ENCODE peak calls at places on chromosomes 2 and 18, in five cellular contexts. I is HCT116, Z is HepG2, G is K562, Q is GM12878. U is an unnamed sample.
A peak's percentile ranks its signal among the peaks of the same experiment; 100 is the strongest.

GRCh38 chr2:45119038-45119437 is 109.8 kb upstream of the SIX2 start:
- DNase-seq in Q (no peak), I (no peak), G (no peak), Z (peak; percentile 67), U (no peak)

GRCh38 chr2:219495531-219496122 is 3.1 kb upstream of the GMPPA start:
- DNase-seq in Q (peak; percentile 21), I (peak; percentile 64), G (peak; percentile 75), Z (peak; percentile 85), U (peak; percentile 91)

GRCh38 chr18:70384181-70384790 is 95.4 kb downstream of the SOCS6 start:
- DNase-seq in G (no peak), Z (peak; percentile 72), I (peak; percentile 92), Q (no peak), U (no peak)

GRCh38 chr2:107932986-107933385 is 53.3 kb upstream of the SLC5A7 start:
- DNase-seq in Z (no peak), I (no peak), Q (no peak), G (no peak), U (no peak)

GRCh38 chr2:226728996-226729395 is 70.6 kb downstream of the IRS1 start:
- DNase-seq in Q (no peak), Z (no peak), G (no peak), I (no peak), U (no peak)

GRCh38 chr2:94874277-94874997 is 3.2 kb downstream of the TEKT4 start:
- DNase-seq in I (peak; percentile 24), Z (peak; percentile 50), G (peak; percentile 87), Q (no peak), U (peak; percentile 98)

GRCh38 chr2:178197791-178198190 is 3.5 kb downstream of the OSBPL6 start:
- DNase-seq in I (no peak), Q (no peak), G (no peak), Z (no peak), U (no peak)

GRCh38 chr2:231152800-231153557 is 28.1 kb upstream of the HTR2B start:
- DNase-seq in Q (no peak), I (no peak), G (no peak), Z (no peak), U (no peak)

GRCh38 chr18:53687002-53687401 is 537.5 kb downstream of the MBD2 start:
- DNase-seq in Q (no peak), G (no peak), I (no peak), Z (no peak), U (no peak)

GRCh38 chr2:199778655-199779054 is 72.3 kb downstream of the FTCDNL1 start:
- DNase-seq in Z (no peak), Q (no peak), G (no peak), I (no peak), U (no peak)

GRCh38 chr18:54740146-54740844 is 88.0 kb upstream of the RAB27B start:
- DNase-seq in Z (no peak), G (no peak), I (no peak), Q (no peak), U (no peak)

GRCh38 chr2:126664639-126665038 is 8.7 kb downstream of the GYPC start:
- DNase-seq in Z (no peak), G (no peak), Q (no peak), I (no peak), U (no peak)

GRCh38 chr2:85900366-85900765 is 11.6 kb upstream of the ST3GAL5 start:
- DNase-seq in Z (no peak), G (no peak), Q (no peak), I (no peak), U (no peak)
- H2AFZ ChIP-seq in Z (no peak overlapping the region), G (no peak overlapping the region), Q (no peak overlapping the region), I (no peak overlapping the region), U (no peak overlapping the region)

DNA sequence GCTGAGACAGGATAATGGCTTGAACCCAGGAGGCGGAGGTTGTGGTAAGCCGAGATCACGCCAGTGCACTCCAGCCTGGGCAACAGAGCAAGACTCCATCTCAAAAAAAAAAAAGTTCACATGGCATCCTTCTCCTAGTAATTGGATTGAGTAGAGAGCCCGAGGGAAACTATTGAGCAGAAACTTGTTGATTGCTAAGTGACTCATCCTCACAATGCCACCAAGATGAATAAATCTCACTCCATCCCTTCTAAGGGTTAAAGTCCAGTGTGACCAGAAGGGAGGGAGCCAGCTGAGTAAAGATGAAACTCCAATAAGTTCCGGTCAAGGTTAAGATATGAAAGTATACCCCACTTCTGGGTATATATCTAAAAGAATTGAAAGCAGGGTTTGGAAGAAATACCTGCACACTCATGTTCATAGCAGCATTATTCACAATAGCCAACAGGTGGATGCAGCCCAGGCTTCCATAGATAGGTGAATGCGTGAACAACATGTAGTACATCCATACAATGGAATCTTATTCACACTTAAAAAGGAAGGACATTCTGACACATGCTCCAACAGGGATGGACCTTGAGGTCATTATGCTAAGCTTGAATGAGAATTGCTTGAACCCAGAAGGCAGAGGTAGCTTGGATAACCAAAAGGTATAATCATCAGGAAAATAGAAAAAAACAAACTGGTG is 13.0 kb upstream of the FHL2 start:
- DNase-seq in I (no peak), G (no peak), Z (no peak), Q (peak; percentile 33), U (no peak)
- TF ChIP-seq SRF in I (no peak), G (no peak), Z (no peak), Q (no peak), U (no peak)

GRCh38 chr2:974454-974853 is 23.8 kb downstream of the SNTG2 start:
- DNase-seq in Z (no peak), I (no peak), Q (no peak), G (no peak), U (no peak)
- H2AFZ ChIP-seq in Z (no peak overlapping the region), I (no peak overlapping the region), Q (peak overlapping the region; percentile 62), G (no peak overlapping the region), U (no peak overlapping the region)

GRCh38 chr2:165876712-165877111 is 76.9 kb downstream of the TTC21B start:
- DNase-seq in I (no peak), Q (no peak), Z (no peak), G (no peak), U (no peak)
- TF ChIP-seq SRF in I (no peak), Q (no peak), Z (no peak), G (no peak), U (no peak)

DNA sequence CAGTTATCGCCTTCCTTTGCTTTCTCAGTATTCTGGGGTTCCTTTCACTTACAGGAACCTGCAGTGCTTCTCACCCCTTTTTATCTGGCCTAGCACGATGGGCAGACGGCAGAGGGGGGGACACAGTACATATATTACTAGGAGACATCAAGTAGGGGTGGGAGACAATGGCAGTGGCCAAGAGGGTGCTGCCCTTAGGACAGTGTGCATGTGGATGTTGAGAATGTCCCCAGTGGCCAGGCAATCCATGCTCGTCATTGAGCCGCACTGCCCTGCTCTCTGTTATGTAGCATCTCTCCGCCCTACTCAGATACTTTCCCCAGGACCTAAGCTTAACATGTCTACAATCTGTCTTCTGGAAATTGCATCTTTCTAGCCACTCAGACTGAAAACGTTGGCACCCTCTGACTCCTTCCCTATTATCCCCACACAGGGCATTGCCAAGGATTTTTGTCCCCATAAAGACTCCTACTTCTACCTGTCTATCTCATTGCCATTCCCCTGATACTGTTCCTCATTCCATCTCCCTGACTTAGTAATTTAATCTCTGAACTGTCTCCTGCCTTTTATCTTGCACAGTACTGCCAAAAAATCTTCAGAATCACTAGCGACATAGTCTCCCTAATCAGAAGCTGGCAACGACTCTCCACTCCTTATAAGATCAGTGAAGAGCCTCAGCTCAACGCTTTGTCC is 6.6 kb downstream of the DSG2 start:
- DNase-seq in I (no peak), Q (no peak), Z (no peak), G (no peak), U (no peak)
- H2AFZ ChIP-seq in I (no peak overlapping the region), Q (peak overlapping the region; percentile 37), Z (no peak overlapping the region), G (no peak overlapping the region), U (no peak overlapping the region)

DNA sequence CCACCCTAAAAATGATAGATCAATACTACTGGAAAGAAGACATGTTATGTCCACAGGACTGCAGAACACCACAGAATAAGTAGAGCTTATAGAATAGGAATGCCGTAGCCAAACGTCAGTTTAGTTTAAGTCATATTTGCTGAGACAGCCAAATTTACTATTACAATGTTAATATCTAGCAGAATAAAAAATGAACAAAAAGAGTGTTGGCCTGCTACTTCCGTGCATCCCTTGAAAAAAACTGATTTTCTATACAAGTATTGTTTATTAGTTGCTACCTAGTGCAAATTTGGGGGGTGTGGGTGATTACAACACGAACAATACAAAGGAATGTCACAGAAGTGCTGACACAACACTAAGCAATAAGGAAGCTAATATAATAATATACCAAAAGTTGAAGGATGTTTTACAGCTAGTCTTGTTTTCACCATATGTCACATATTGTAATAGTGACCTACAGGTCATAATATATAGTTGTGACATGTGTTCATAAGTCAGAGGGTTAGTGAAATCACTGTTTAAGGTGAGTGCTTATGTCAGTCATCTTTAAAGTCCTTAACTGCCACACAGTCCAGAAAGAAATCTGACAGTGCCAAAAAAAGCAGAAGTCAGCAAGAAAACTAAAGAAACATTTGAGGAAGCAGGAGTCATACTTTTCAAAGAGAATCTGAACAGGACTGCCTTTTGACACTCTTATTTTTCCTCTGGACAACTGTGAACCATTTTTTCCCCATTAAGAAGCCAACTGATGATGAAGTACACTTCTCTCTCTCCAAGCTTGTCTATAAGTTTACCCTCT is 376.4 kb downstream of the ZEB2 start:
- DNase-seq in Z (no peak), G (no peak), I (no peak), Q (no peak), U (no peak)
- TF ChIP-seq SRF in Z (no peak), G (no peak), I (no peak), Q (no peak), U (no peak)

DNA sequence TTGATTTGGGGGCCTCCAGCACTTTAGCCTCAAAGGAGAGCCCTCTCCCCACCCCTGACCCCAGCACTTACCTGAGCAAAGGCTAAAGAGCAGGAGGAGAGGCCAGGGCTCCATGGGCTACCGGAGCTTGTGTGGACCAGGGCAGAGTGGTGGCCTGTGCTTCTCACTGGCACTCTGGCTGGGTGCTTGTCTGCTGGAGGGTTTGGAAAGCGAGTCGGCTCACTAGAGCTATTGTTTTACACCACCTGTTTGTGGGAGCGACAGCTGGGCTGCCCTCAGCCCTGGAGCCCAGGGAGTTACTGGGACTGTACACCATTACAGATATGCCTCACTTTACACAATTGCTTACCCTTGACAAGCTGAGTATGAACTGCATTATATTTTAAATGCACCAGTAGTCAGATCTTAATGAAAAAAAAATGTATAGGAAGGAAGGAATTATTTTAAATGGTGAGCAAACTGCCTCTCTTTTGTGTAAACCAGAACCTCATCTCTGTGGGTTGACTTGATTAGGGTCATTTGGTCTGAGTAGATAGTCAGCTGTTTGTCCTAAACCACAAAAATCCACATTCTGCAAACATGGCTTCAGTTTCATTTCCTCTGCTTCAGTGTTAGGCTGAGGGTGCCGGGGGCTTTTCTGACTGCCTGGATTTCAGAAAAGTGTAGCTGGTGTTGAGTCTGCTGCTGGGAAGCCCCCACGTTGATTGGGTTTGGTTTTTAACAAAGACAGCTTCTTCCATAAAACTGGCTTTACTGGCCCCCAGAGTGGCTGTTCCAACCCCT is at the start of gene CHRNA1:
- DNase-seq in Z (no peak), G (no peak), I (no peak), Q (no peak), U (no peak)
- H2AFZ ChIP-seq in Z (no peak within 1 kb of the TSS), G (no peak within 1 kb of the TSS), I (no peak within 1 kb of the TSS), Q (no peak within 1 kb of the TSS), U (peak within 1 kb of the TSS; percentile 37)